ENCODE peak calls at places on chromosomes 2 and 18, in five cellular contexts. W is A673, I is left ventricle myocardium inferior, M is Peyer's patch, L is small intestine. V is an unnamed sample.

GRCh38 chr2:233832414-233832813 is 21.9 kb downstream of the HJURP start:
- DNase-seq in W (no peak), I (no peak), M (no peak), L (no peak), V (no peak)

GRCh38 chr2:74498500-74499268 is 719 bp downstream of the LBX2 start:
- DNase-seq in W (no peak), I (no peak), M (peak; percentile 70), L (peak; percentile 68), V (no peak)

GRCh38 chr2:55842009-55842408 is 81.6 kb downstream of the EFEMP1 start:
- DNase-seq in W (no peak), I (no peak), M (no peak), L (no peak), V (no peak)

GRCh38 chr2:150066490-150066889 is 421.0 kb downstream of the RND3 start:
- DNase-seq in W (no peak), I (no peak), M (no peak), L (no peak), V (no peak)

GRCh38 chr2:203394519-203395227 is 66.5 kb downstream of the ABI2 start:
- DNase-seq in W (peak; percentile 38), I (no peak), M (no peak), L (no peak), V (no peak)

GRCh38 chr2:70035344-70035844 is 51.9 kb upstream of the PCBP1 start:
- DNase-seq in W (peak; percentile 24), I (no peak), M (no peak), L (no peak), V (no peak)

GRCh38 chr2:39228413-39229209 is 15.2 kb downstream of the CDKL4 start:
- DNase-seq in W (no peak), I (no peak), M (no peak), L (peak; percentile 31), V (peak; percentile 82)

GRCh38 chr2:108908717-108909077 is 80.3 kb downstream of the EDAR start:
- DNase-seq in W (no peak), I (no peak), M (no peak), L (no peak), V (peak; percentile 55)

GRCh38 chr2:110718990-110719389 is 13.4 kb upstream of the ACOXL start:
- DNase-seq in W (no peak), I (no peak), M (no peak), L (no peak), V (no peak)

GRCh38 chr2:107801498-107801897 is 25.2 kb upstream of the RGPD4 start:
- DNase-seq in W (no peak), I (no peak), M (no peak), L (no peak), V (no peak)

GRCh38 chr2:68319397-68320117 is at the start of gene CNRIP1:
- DNase-seq in W (peak; percentile 88), I (peak; percentile 76), M (peak; percentile 57), L (no peak), V (no peak)

GRCh38 chr2:229003256-229003655 is 267.8 kb downstream of the PID1 start:
- DNase-seq in W (no peak), I (no peak), M (no peak), L (no peak), V (no peak)

GRCh38 chr18:3872651-3873050 is 422.7 kb downstream of the TGIF1 start:
- DNase-seq in W (peak; percentile 74), I (no peak), M (no peak), L (no peak), V (no peak)

GRCh38 chr2:57796527-57796926 is 250.1 kb upstream of the VRK2 start:
- DNase-seq in W (peak; percentile 1), I (no peak), M (no peak), L (no peak), V (no peak)

GRCh38 chr2:85823951-85824350 is 64.8 kb downstream of the ST3GAL5 start:
- DNase-seq in W (no peak), I (no peak), M (no peak), L (no peak), V (no peak)

GRCh38 chr2:84894131-84894586 is 11.3 kb upstream of the TMSB10 start:
- DNase-seq in W (no peak), I (no peak), M (no peak), L (no peak), V (no peak)

GRCh38 chr2:127174176-127174575 is 45.9 kb downstream of the CYP27C1 start:
- DNase-seq in W (no peak), I (no peak), M (no peak), L (no peak), V (peak; percentile 54)

GRCh38 chr18:80037300-80037699 is 3.1 kb downstream of the RBFA start:
- DNase-seq in W (no peak), I (no peak), M (no peak), L (no peak), V (no peak)

GRCh38 chr2:171592026-171592555 is 69.8 kb downstream of the CYBRD1 start:
- DNase-seq in W (peak; percentile 73), I (no peak), M (no peak), L (no peak), V (no peak)

GRCh38 chr18:59742325-59743111 is 45.3 kb upstream of the CCBE1 start:
- DNase-seq in W (no peak), I (peak; percentile 16), M (no peak), L (no peak), V (no peak)

GRCh38 chr18:57029761-57030160 is 117.1 kb upstream of the BOD1L2 start:
- DNase-seq in W (peak; percentile 77), I (no peak), M (no peak), L (no peak), V (no peak)

GRCh38 chr2:207133493-207133861 is 32.3 kb downstream of the KLF7 start:
- DNase-seq in W (no peak), I (no peak), M (no peak), L (no peak), V (no peak)

GRCh38 chr18:75407468-75408437 is 19.8 kb downstream of the SMIM21 start:
- DNase-seq in W (no peak), I (no peak), M (no peak), L (no peak), V (no peak)

GRCh38 chr2:188798159-188798558 is 176.0 kb upstream of the COL3A1 start:
- DNase-seq in W (peak; percentile 45), I (no peak), M (no peak), L (no peak), V (no peak)

GRCh38 chr2:239349448-239350135 is 51.2 kb downstream of the HDAC4 start:
- DNase-seq in W (no peak), I (no peak), M (no peak), L (peak; percentile 22), V (no peak)

GRCh38 chr18:12637393-12637792 is 20.5 kb downstream of the SPIRE1 start:
- DNase-seq in W (no peak), I (no peak), M (no peak), L (no peak), V (no peak)

GRCh38 chr2:20823917-20824316 is 1.0 kb upstream of the LDAH start:
- DNase-seq in W (no peak), I (no peak), M (no peak), L (peak; percentile 31), V (no peak)

GRCh38 chr2:54602736-54603322 is 120.6 kb upstream of the EML6 start:
- DNase-seq in W (no peak), I (no peak), M (no peak), L (no peak), V (no peak)

GRCh38 chr2:47652041-47652713 is 130.8 kb upstream of the MSH6 start:
- DNase-seq in W (no peak), I (no peak), M (no peak), L (no peak), V (no peak)

GRCh38 chr2:47654790-47655562 is 128.0 kb upstream of the MSH6 start:
- DNase-seq in W (no peak), I (no peak), M (no peak), L (no peak), V (peak; percentile 98)

GRCh38 chr2:47655563-47655880 is 127.4 kb upstream of the MSH6 start:
- DNase-seq in W (no peak), I (no peak), M (no peak), L (no peak), V (peak; percentile 82)

GRCh38 chr2:47653036-47653435 is 129.9 kb upstream of the MSH6 start:
- DNase-seq in W (no peak), I (no peak), M (no peak), L (no peak), V (no peak)

GRCh38 chr2:47653909-47654789 is 128.8 kb upstream of the MSH6 start:
- DNase-seq in W (no peak), I (no peak), M (no peak), L (peak; percentile 57), V (peak; percentile 87)
- H3K27ac ChIP-seq in W (no peak overlapping the region), I (no peak overlapping the region), M (no peak overlapping the region), L (no peak overlapping the region), V (peak overlapping the region; percentile 99)

GRCh38 chr2:43925431-43925830 is 70.4 kb downstream of the LRPPRC start:
- DNase-seq in W (no peak), I (no peak), M (no peak), L (no peak), V (no peak)

GRCh38 chr2:43927442-43927841 is 68.3 kb downstream of the LRPPRC start:
- DNase-seq in W (no peak), I (no peak), M (no peak), L (no peak), V (no peak)

GRCh38 chr2:43934567-43934966 is 61.2 kb downstream of the LRPPRC start:
- DNase-seq in W (no peak), I (no peak), M (no peak), L (no peak), V (no peak)

DNA sequence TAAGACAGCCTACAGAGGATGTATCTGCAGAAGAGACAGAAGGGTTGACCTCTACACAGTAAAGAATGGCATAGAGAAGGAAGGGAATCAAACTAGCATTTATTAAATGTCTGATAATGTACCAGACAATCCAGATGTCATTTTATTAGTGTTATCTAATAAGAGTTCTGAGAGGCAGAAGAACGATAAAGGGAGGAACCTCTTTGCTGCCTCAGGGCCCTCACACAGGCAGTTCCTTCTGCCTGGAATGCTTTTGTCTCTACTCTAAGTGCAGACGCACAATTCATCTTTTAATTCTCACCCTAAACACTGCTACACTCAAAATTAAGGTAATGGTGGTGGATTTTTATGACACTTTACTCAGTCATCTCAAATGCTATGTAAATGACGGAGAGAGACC is 64.5 kb downstream of the LRPPRC start:
- DNase-seq in W (no peak), I (no peak), M (no peak), L (no peak), V (no peak)
- H3K36me3 ChIP-seq in W (peaks cover 50% of the 10 kb centered on the region), I (peaks cover 28% of the 10 kb centered on the region), M (no peaks in the 10 kb centered on the region), L (peaks cover 10% of the 10 kb centered on the region), V (peaks cover 56% of the 10 kb centered on the region)

DNA sequence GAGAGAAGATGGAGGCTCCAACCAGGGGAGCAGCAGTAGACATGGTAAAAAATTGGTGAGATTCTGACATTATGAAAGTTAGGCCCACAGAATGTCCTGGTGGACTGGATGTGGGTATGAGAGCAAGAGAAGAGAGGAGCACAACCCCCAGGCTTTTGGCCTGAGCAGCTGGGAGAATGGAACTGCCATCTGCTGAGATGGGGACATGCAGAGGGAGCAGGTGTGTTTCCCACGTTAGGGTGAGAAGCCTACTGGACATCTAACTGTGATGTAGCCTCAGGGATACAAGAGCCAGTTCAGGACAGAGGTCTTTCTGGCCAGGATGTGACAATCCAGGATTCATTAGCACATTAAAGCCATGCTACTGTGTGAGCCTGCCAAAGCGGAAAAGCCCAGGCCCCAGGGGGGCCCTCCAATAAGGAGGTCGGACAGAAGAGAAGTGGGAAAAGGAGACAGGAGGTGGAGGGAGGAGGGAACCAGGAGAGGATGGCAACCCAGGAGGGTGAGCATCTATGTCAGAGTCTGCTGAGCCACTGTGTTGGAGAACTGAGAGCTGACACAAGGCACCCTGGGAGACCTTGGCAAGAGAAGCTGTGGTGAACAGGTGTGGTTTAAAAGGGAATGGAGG is 10.6 kb downstream of the CYB5A start:
- DNase-seq in W (no peak), I (no peak), M (no peak), L (no peak), V (no peak)
- H3K27ac ChIP-seq in W (no peak overlapping the region), I (peak overlapping the region; percentile 39), M (no peak overlapping the region), L (no peak overlapping the region), V (no peak overlapping the region)

GRCh38 chr2:11602563-11603182 is 67.3 kb downstream of the NTSR2 start:
- DNase-seq in W (no peak), I (no peak), M (no peak), L (no peak), V (no peak)
- H3K36me3 ChIP-seq in W (no peaks in the 10 kb centered on the region), I (peaks cover 6% of the 10 kb centered on the region), M (no peaks in the 10 kb centered on the region), L (no peaks in the 10 kb centered on the region), V (no peaks in the 10 kb centered on the region)

V was measured in Karpas-422.